ENCODE peak calls at places on chromosomes 5 and 9, in six cellular contexts. N is fibroblast of the aortic adventitia; Y is stimulated activated CD8-positive, alpha-beta memory T cell treated with anti-CD3 and anti-CD28 coated beads, Interleukin-2, amount 100 ng/mL, for 48 hours; T is T-cell; I is globus pallidus; J is lower leg skin. H is an unnamed sample.

GRCh38 chr5:157718529-157718928 is 12.7 kb upstream of the THG1L start:
- DNase-seq in Y (no peak), I (peak; percentile 83), N (peak; percentile 86), T (no peak), J (no peak), H (no peak)

GRCh38 chr5:41112486-41113455 is 41.6 kb upstream of the MROH2B start:
- DNase-seq in N (peak; percentile 60), Y (no peak), I (no peak), J (no peak), T (no peak), H (peak; percentile 63)

GRCh38 chr5:17058438-17058837 is 122.3 kb upstream of the MYO10 start:
- DNase-seq in J (no peak), T (no peak), N (no peak), I (no peak), Y (no peak), H (no peak)

GRCh38 chr5:82886911-82887310 is 190.3 kb downstream of the TMEM167A start:
- DNase-seq in T (no peak), N (peak; percentile 34), J (no peak), Y (no peak), I (no peak), H (no peak)

GRCh38 chr9:8338249-8338721 is 538.7 kb upstream of the DMAC1 start:
- DNase-seq in N (peak; percentile 96), J (no peak), Y (no peak), T (no peak), I (no peak), H (no peak)

GRCh38 chr9:127938298-127938690 is 640 bp upstream of the DPM2 start:
- DNase-seq in N (no peak), T (no peak), I (no peak), J (no peak), Y (no peak), H (no peak)

GRCh38 chr5:143085319-143085917 is 315.2 kb downstream of the ARHGAP26 start:
- DNase-seq in I (no peak), N (no peak), Y (no peak), J (no peak), T (no peak), H (no peak)

GRCh38 chr9:95351051-95351450 is 33.5 kb upstream of the FANCC start:
- DNase-seq in J (no peak), N (no peak), Y (no peak), I (no peak), T (no peak), H (no peak)

GRCh38 chr5:80093796-80094195 is 58.6 kb downstream of the THBS4 start:
- DNase-seq in J (no peak), N (no peak), I (no peak), Y (no peak), T (no peak), H (no peak)

GRCh38 chr9:76886318-76886717 is 19.6 kb downstream of the PRUNE2 start:
- DNase-seq in Y (no peak), T (no peak), I (no peak), N (no peak), J (no peak), H (no peak)

GRCh38 chr9:20732118-20732517 is 48.1 kb downstream of the FOCAD start:
- DNase-seq in Y (no peak), T (no peak), J (no peak), I (no peak), N (no peak), H (no peak)

GRCh38 chr5:56148453-56148971 is 84.6 kb downstream of the ANKRD55 start:
- DNase-seq in N (no peak), T (no peak), J (no peak), I (no peak), Y (peak; percentile 31), H (no peak)

GRCh38 chr5:149056611-149057165 is 6.2 kb downstream of the SH3TC2 start:
- DNase-seq in T (no peak), I (no peak), Y (no peak), J (no peak), N (no peak), H (no peak)

GRCh38 chr9:22617156-22617555 is 170.5 kb downstream of the DMRTA1 start:
- DNase-seq in Y (no peak), N (no peak), J (no peak), I (no peak), T (no peak), H (no peak)

GRCh38 chr5:146050061-146050460 is 55.3 kb downstream of the PLAC8L1 start:
- DNase-seq in N (no peak), J (no peak), I (no peak), Y (no peak), T (no peak), H (no peak)

GRCh38 chr5:22242532-22242931 is 610.6 kb downstream of the CDH12 start:
- DNase-seq in T (no peak), Y (no peak), N (no peak), I (no peak), J (no peak), H (no peak)

GRCh38 chr9:130486103-130486502 is 41.3 kb downstream of the ASS1 start:
- DNase-seq in T (no peak), N (no peak), I (no peak), J (no peak), Y (no peak), H (no peak)

GRCh38 chr5:88113429-88113828 is 155.2 kb downstream of the TMEM161B start:
- DNase-seq in I (no peak), Y (no peak), N (no peak), J (no peak), T (no peak), H (no peak)

GRCh38 chr9:122777935-122778671 is 10.6 kb upstream of the OR5C1 start:
- DNase-seq in Y (no peak), N (no peak), J (no peak), T (no peak), I (no peak), H (no peak)

GRCh38 chr9:87270241-87271234 is 227.1 kb upstream of the DAPK1 start:
- DNase-seq in Y (no peak), T (no peak), N (peak; percentile 49), I (no peak), J (peak; percentile 89), H (no peak)

GRCh38 chr5:3825888-3826465 is 230.3 kb downstream of the IRX1 start:
- DNase-seq in T (no peak), I (peak; percentile 10), Y (no peak), N (no peak), J (no peak), H (no peak)

GRCh38 chr9:91589101-91589553 is 165.5 kb upstream of the NFIL3 start:
- DNase-seq in J (no peak), Y (no peak), N (peak; percentile 84), T (no peak), I (no peak), H (peak; percentile 74)

GRCh38 chr5:80140496-80140895 is 105.3 kb downstream of the THBS4 start:
- DNase-seq in T (no peak), J (no peak), Y (no peak), I (no peak), N (no peak), H (no peak)

GRCh38 chr9:91192379-91192775 is 169.3 kb downstream of the AUH start:
- DNase-seq in T (no peak), I (no peak), J (peak; percentile 76), Y (no peak), N (peak; percentile 52), H (no peak)

GRCh38 chr5:10452768-10453331 is 11.2 kb downstream of the ROPN1L start:
- DNase-seq in N (peak; percentile 94), I (peak; percentile 77), Y (no peak), J (no peak), T (no peak), H (no peak)

GRCh38 chr9:95124582-95125359 is 192.7 kb downstream of the FANCC start:
- DNase-seq in N (no peak), J (no peak), I (no peak), Y (no peak), T (no peak), H (no peak)

GRCh38 chr9:70411141-70411929 is 3.1 kb downstream of the KLF9 start:
- DNase-seq in T (no peak), Y (no peak), J (peak; percentile 95), I (peak; percentile 56), N (peak; percentile 87), H (peak; percentile 90)

GRCh38 chr5:124932791-124933600 is 186.6 kb upstream of the ZNF608 start:
- DNase-seq in J (peak; percentile 62), Y (no peak), N (peak; percentile 88), T (no peak), I (peak; percentile 37), H (peak; percentile 89)

GRCh38 chr5:42531611-42532010 is 108.4 kb downstream of the GHR start:
- DNase-seq in J (no peak), Y (no peak), T (no peak), N (no peak), I (no peak), H (no peak)

GRCh38 chr5:74361406-74362358 is 278.8 kb downstream of the ENC1 start:
- DNase-seq in Y (no peak), N (no peak), J (no peak), T (no peak), I (no peak), H (no peak)

GRCh38 chr9:115115924-115116323 is 2.0 kb downstream of the TNC start:
- DNase-seq in J (no peak), N (peak; percentile 66), T (no peak), I (no peak), Y (no peak), H (no peak)

GRCh38 chr5:80963966-80964481 is 3.9 kb downstream of the RASGRF2 start:
- DNase-seq in T (no peak), N (peak; percentile 52), I (no peak), Y (no peak), J (no peak), H (no peak)

GRCh38 chr9:75589497-75589896 is 301.0 kb upstream of the PCSK5 start:
- DNase-seq in J (no peak), T (no peak), N (no peak), I (no peak), Y (no peak), H (no peak)

GRCh38 chr5:180802325-180803180 is at the start of gene MGAT1:
- DNase-seq in Y (peak; percentile 83), T (peak; percentile 46), N (peak; percentile 85), I (peak; percentile 77), J (peak; percentile 99), H (peak; percentile 96)

GRCh38 chr5:53378590-53379247 is 101.7 kb upstream of the FST start:
- DNase-seq in I (no peak), N (peak; percentile 81), J (no peak), T (no peak), Y (no peak), H (no peak)

GRCh38 chr9:38335686-38336085 is 56.8 kb upstream of the ALDH1B1 start:
- DNase-seq in J (no peak), Y (no peak), I (no peak), T (no peak), N (no peak), H (peak; percentile 10)

GRCh38 chr9:124504530-124505005 is 2.6 kb downstream of the NR5A1 start:
- DNase-seq in Y (no peak), J (no peak), I (no peak), T (no peak), N (no peak), H (no peak)

GRCh38 chr5:32916648-32917047 is 205.5 kb downstream of the NPR3 start:
- DNase-seq in T (no peak), J (no peak), I (no peak), Y (no peak), N (peak; percentile 59), H (no peak)